ENCODE peak calls at places on chromosomes 4 and X, in eight cellular contexts. L, I, C, K, E, N, X and G are unnamed samples.

GRCh38 chr4:186240452-186240847 is 13.1 kb downstream of the KLKB1 start:
- DNase-seq in L (no peak), I (no peak), C (no peak), K (no peak), E (no peak), N (no peak), X (no peak), G (no peak)

GRCh38 chrX:50594788-50595187 is 124.2 kb upstream of the DGKK start:
- DNase-seq in L (no peak), I (peak; percentile 87), C (no peak), K (no peak), E (no peak), N (peak; percentile 85), X (no peak), G (no peak)

GRCh38 chr4:17055788-17056187 is 157.3 kb upstream of the LDB2 start:
- DNase-seq in L (no peak), I (peak; percentile 90), C (peak; percentile 85), K (peak; percentile 85), E (no peak), N (no peak), X (no peak), G (no peak)

GRCh38 chr4:173243321-173243720 is 74.7 kb downstream of the GALNT7 start:
- DNase-seq in L (peak; percentile 20), I (peak; percentile 27), C (peak; percentile 76), K (no peak), E (no peak), N (no peak), X (no peak), G (no peak)

GRCh38 chr4:4820264-4820663 is 39.2 kb upstream of the MSX1 start:
- DNase-seq in L (no peak), I (no peak), C (no peak), K (peak; percentile 93), E (no peak), N (no peak), X (no peak), G (no peak)

GRCh38 chrX:38627683-38628082 is 66.3 kb downstream of the TSPAN7 start:
- DNase-seq in L (no peak), I (peak; percentile 51), C (peak; percentile 2), K (no peak), E (no peak), N (peak; percentile 47), X (no peak), G (no peak)

GRCh38 chrX:134624046-134624430 is 34.2 kb downstream of the PLAC1 start:
- DNase-seq in L (no peak), I (no peak), C (no peak), K (no peak), E (no peak), N (no peak), X (no peak), G (no peak)

GRCh38 chr4:4386736-4387392 is at the start of gene NSG1:
- DNase-seq in L (peak; percentile 14), I (peak; percentile 33), C (no peak), K (peak; percentile 96), E (peak; percentile 56), N (no peak), X (no peak), G (no peak)

GRCh38 chr4:126583509-126583908 is 1049.2 kb upstream of the INTU start:
- DNase-seq in L (no peak), I (peak; percentile 59), C (no peak), K (no peak), E (no peak), N (peak; percentile 65), X (no peak), G (no peak)

GRCh38 chrX:69318651-69319305 is 153.5 kb upstream of the PJA1 start:
- DNase-seq in L (no peak), I (no peak), C (no peak), K (no peak), E (no peak), N (no peak), X (no peak), G (no peak)

GRCh38 chr4:83267835-83268475 is 16.6 kb downstream of the COQ2 start:
- DNase-seq in L (no peak), I (no peak), C (no peak), K (no peak), E (no peak), N (no peak), X (no peak), G (no peak)

GRCh38 chr4:55080174-55080865 is 45.1 kb downstream of the KDR start:
- DNase-seq in L (no peak), I (no peak), C (no peak), K (no peak), E (no peak), N (no peak), X (no peak), G (no peak)

GRCh38 chr4:130395871-130396270 is 1299.9 kb downstream of the C4orf33 start:
- DNase-seq in L (no peak), I (peak; percentile 58), C (peak; percentile 88), K (no peak), E (no peak), N (no peak), X (no peak), G (no peak)

GRCh38 chr4:89752932-89753598 is 83.9 kb downstream of the SNCA start:
- DNase-seq in L (no peak), I (no peak), C (peak; percentile 79), K (no peak), E (no peak), N (no peak), X (no peak), G (no peak)

GRCh38 chr4:2934077-2934812 is 29.0 kb downstream of the NOP14 start:
- DNase-seq in L (no peak), I (peak; percentile 36), C (no peak), K (peak; percentile 74), E (peak; percentile 35), N (no peak), X (peak; percentile 38), G (no peak)

GRCh38 chr4:181645489-181645888 is 597.7 kb upstream of the TENM3 start:
- DNase-seq in L (peak; percentile 54), I (no peak), C (no peak), K (no peak), E (no peak), N (no peak), X (no peak), G (no peak)

GRCh38 chrX:68146054-68146453 is 287.2 kb downstream of the OPHN1 start:
- DNase-seq in L (peak; percentile 0), I (peak; percentile 42), C (peak; percentile 40), K (no peak), E (no peak), N (peak; percentile 3), X (no peak), G (no peak)

GRCh38 chr4:168129046-168129772 is 36.9 kb downstream of the ANXA10 start:
- DNase-seq in L (no peak), I (no peak), C (no peak), K (no peak), E (no peak), N (no peak), X (no peak), G (no peak)

GRCh38 chrX:9033179-9033578 is 748 bp downstream of the FAM9B start:
- DNase-seq in L (no peak), I (no peak), C (no peak), K (no peak), E (no peak), N (no peak), X (no peak), G (no peak)

GRCh38 chr4:77100234-77100633 is 24.4 kb upstream of the CCNI start:
- DNase-seq in L (no peak), I (peak; percentile 9), C (no peak), K (no peak), E (no peak), N (no peak), X (no peak), G (no peak)